ENCODE peak calls at places on chromosomes 5 and 9, in six cellular contexts. V, Q, S, G, N and J are unnamed samples.

GRCh38 chr5:96933764-96934163 is 2.1 kb upstream of the LNPEP start:
- DNase-seq in G (no peak), Q (no peak), N (no peak), S (no peak), V (peak), J (peak)

GRCh38 chr9:71646131-71646530 is 122.2 kb downstream of the CEMIP2 start:
- DNase-seq in G (no peak), Q (no peak), S (no peak), N (peak), V (no peak), J (no peak)

GRCh38 chr9:16626577-16627130 is 243.8 kb downstream of the BNC2 start:
- DNase-seq in S (no peak), G (no peak), N (peak), V (peak), Q (peak), J (peak)

GRCh38 chr5:148384389-148384756 is 615 bp downstream of the FBXO38 start:
- DNase-seq in G (no peak), Q (no peak), N (no peak), V (peak), S (no peak), J (no peak)

GRCh38 chr5:91332267-91333044 is 50.7 kb downstream of the ARRDC3 start:
- DNase-seq in G (no peak), N (no peak), Q (peak), V (peak), S (no peak), J (no peak)

GRCh38 chr9:134189475-134190231 is 25.3 kb upstream of the RNU6ATAC start:
- DNase-seq in Q (no peak), N (no peak), G (no peak), S (no peak), V (no peak), J (peak)

GRCh38 chr5:150278916-150279315 is 10.7 kb downstream of the CAMK2A start:
- DNase-seq in S (no peak), G (no peak), Q (peak), V (peak), N (no peak), J (no peak)

GRCh38 chr5:32462618-32463017 is 18.1 kb upstream of the ZFR start:
- DNase-seq in N (no peak), V (peak), S (no peak), G (peak), Q (no peak), J (no peak)

GRCh38 chr5:32067774-32068173 is 106.3 kb downstream of the GOLPH3 start:
- DNase-seq in V (no peak), G (no peak), Q (no peak), S (no peak), N (no peak), J (no peak)

GRCh38 chr5:140112685-140113179 is 1.2 kb upstream of the PURA start:
- DNase-seq in Q (no peak), S (no peak), V (peak), N (no peak), G (no peak), J (peak)

GRCh38 chr9:99249619-99250018 is 27.5 kb downstream of the SEC61B start:
- DNase-seq in N (no peak), G (no peak), S (no peak), Q (no peak), V (peak), J (no peak)

GRCh38 chr9:134641173-134641985 is at the start of gene COL5A1:
- DNase-seq in N (peak), S (peak), G (peak), Q (no peak), V (peak), J (peak)